ENCODE peak calls at places on chromosomes 2 and 18, in nine cellular contexts. P is globus pallidus; W is Calu3; H is NCI-H1436; A is BE2C; C is NCI-H526 treated with DMSO at 0.1 percent for 48 hours; O is stimulated activated CD4-positive, alpha-beta T cell treated with anti-CD3 and anti-CD28 coated beads, Interleukin-12 subunit alpha, Interleukin-12 subunit beta, amount 100 ng/mL, for 24 hours; U is left ventricle myocardium superior; Z is 8988T. K is an unnamed sample.

GRCh38 chr2:174595415-174595814 is 2.2 kb downstream of the WIPF1 start:
- DNase-seq in P (no peak), W (no peak), H (no peak), A (no peak), C (no peak), O (no peak), U (no peak), Z (no peak), K (no peak)

GRCh38 chr2:130844161-130844560 is 7.4 kb downstream of the ARHGEF4 start:
- DNase-seq in P (no peak), W (no peak), H (no peak), A (no peak), C (no peak), O (no peak), U (no peak), Z (no peak), K (no peak)

GRCh38 chr18:59767732-59768131 is 70.5 kb upstream of the CCBE1 start:
- DNase-seq in P (no peak), W (no peak), H (no peak), A (no peak), C (no peak), O (no peak), U (no peak), Z (no peak), K (no peak)

GRCh38 chr2:119408221-119408619 is 23.4 kb upstream of the TMEM37 start:
- DNase-seq in P (no peak), W (no peak), H (no peak), A (no peak), C (no peak), O (no peak), U (no peak), Z (no peak), K (no peak)

GRCh38 chr2:113770929-113771328 is 14.5 kb upstream of the SLC35F5 start:
- DNase-seq in P (no peak), W (no peak), H (no peak), A (no peak), C (no peak), O (no peak), U (no peak), Z (no peak), K (no peak)

GRCh38 chr2:107986278-107987217 is at the start of gene SLC5A7:
- DNase-seq in P (no peak), W (no peak), H (no peak), A (no peak), C (no peak), O (no peak), U (peak), Z (no peak), K (no peak)

GRCh38 chr2:234287650-234288049 is 209.2 kb downstream of the ARL4C start:
- DNase-seq in P (no peak), W (no peak), H (no peak), A (no peak), C (no peak), O (no peak), U (no peak), Z (no peak), K (no peak)

GRCh38 chr2:231924889-231925275 is 1.3 kb downstream of the NPPC start:
- DNase-seq in P (no peak), W (peak), H (no peak), A (no peak), C (no peak), O (no peak), U (no peak), Z (peak), K (no peak)

GRCh38 chr2:105235388-105236059 is 6.0 kb upstream of the GPR45 start:
- DNase-seq in P (peak), W (peak), H (peak), A (peak), C (peak), O (peak), U (peak), Z (peak), K (peak)

GRCh38 chr2:73938761-73939352 is 12.2 kb downstream of the DGUOK start:
- DNase-seq in P (no peak), W (no peak), H (no peak), A (no peak), C (no peak), O (no peak), U (no peak), Z (no peak), K (no peak)

GRCh38 chr2:2026252-2026831 is 282.0 kb upstream of the PXDN start:
- DNase-seq in P (no peak), W (no peak), H (no peak), A (no peak), C (no peak), O (no peak), U (no peak), Z (no peak), K (no peak)

GRCh38 chr18:58970943-58971799 is 106.5 kb downstream of the ZNF532 start:
- DNase-seq in P (no peak), W (no peak), H (no peak), A (no peak), C (no peak), O (no peak), U (no peak), Z (no peak), K (no peak)

GRCh38 chr2:63590621-63591408 is 2.1 kb downstream of the MDH1 start:
- DNase-seq in P (no peak), W (no peak), H (no peak), A (no peak), C (no peak), O (no peak), U (peak), Z (no peak), K (no peak)

GRCh38 chr2:221166283-221166682 is 405.8 kb downstream of the EPHA4 start:
- DNase-seq in P (no peak), W (no peak), H (peak), A (no peak), C (no peak), O (no peak), U (no peak), Z (no peak), K (no peak)

GRCh38 chr2:19706332-19706731 is 195.5 kb downstream of the TTC32 start:
- DNase-seq in P (no peak), W (no peak), H (no peak), A (no peak), C (no peak), O (no peak), U (no peak), Z (no peak), K (no peak)

GRCh38 chr2:231531408-231532188 is 1.4 kb upstream of the NMUR1 start:
- DNase-seq in P (no peak), W (no peak), H (no peak), A (no peak), C (no peak), O (no peak), U (no peak), Z (no peak), K (no peak)

K was measured in HuH-7.5.